ENCODE peak calls at places on chromosome 16, in four cellular contexts. One of them, this sample, is unnamed.

GRCh38 chr16:19386555-19386954 is 31.1 kb upstream of the TMC5 start:
- DNase-seq in heart right ventricle: no peak
- DNase-seq in HFF-Myc: no peak
- DNase-seq in mammary epithelial cell: no peak
- DNase-seq in this sample: no peak

GRCh38 chr16:68379472-68380347 is 68.6 kb downstream of the SMPD3 start:
- DNase-seq in heart right ventricle: no peak
- DNase-seq in HFF-Myc: no peak
- DNase-seq in mammary epithelial cell: no peak
- DNase-seq in this sample: no peak

GRCh38 chr16:85114909-85115567 is 2.8 kb upstream of the CIBAR2 start:
- DNase-seq in heart right ventricle: peak
- DNase-seq in HFF-Myc: no peak
- DNase-seq in mammary epithelial cell: peak
- DNase-seq in this sample: peak

GRCh38 chr16:20798364-20798763 is 7.9 kb downstream of the ERI2 start:
- DNase-seq in heart right ventricle: no peak
- DNase-seq in HFF-Myc: no peak
- DNase-seq in mammary epithelial cell: peak
- DNase-seq in this sample: no peak

GRCh38 chr16:90046971-90047713 is 27.9 kb upstream of the DBNDD1 start:
- DNase-seq in heart right ventricle: peak
- DNase-seq in HFF-Myc: no peak
- DNase-seq in mammary epithelial cell: no peak
- DNase-seq in this sample: no peak

GRCh38 chr16:80231888-80232287 is 308.9 kb upstream of the DYNLRB2 start:
- DNase-seq in heart right ventricle: no peak
- DNase-seq in HFF-Myc: peak
- DNase-seq in mammary epithelial cell: peak
- DNase-seq in this sample: peak

GRCh38 chr16:71628810-71629209 is 2.8 kb downstream of the MARVELD3 start:
- DNase-seq in heart right ventricle: no peak
- DNase-seq in HFF-Myc: no peak
- DNase-seq in mammary epithelial cell: peak
- DNase-seq in this sample: peak

GRCh38 chr16:31201511-31202401 is 804 bp downstream of the PYCARD start:
- DNase-seq in heart right ventricle: peak
- DNase-seq in HFF-Myc: no peak
- DNase-seq in mammary epithelial cell: peak
- DNase-seq in this sample: peak

GRCh38 chr16:53053967-53054669 is 673 bp upstream of the CHD9 start:
- DNase-seq in heart right ventricle: peak
- DNase-seq in HFF-Myc: no peak
- DNase-seq in mammary epithelial cell: no peak
- DNase-seq in this sample: peak

GRCh38 chr16:3744018-3744417 is 26.7 kb upstream of the TRAP1 start:
- DNase-seq in heart right ventricle: no peak
- DNase-seq in HFF-Myc: no peak
- DNase-seq in mammary epithelial cell: no peak
- DNase-seq in this sample: no peak

GRCh38 chr16:424033-424622 is 1.3 kb upstream of the RAB11FIP3 start:
- DNase-seq in heart right ventricle: no peak
- DNase-seq in HFF-Myc: peak
- DNase-seq in mammary epithelial cell: peak
- DNase-seq in this sample: peak

GRCh38 chr16:4052801-4053662 is 63.2 kb downstream of the ADCY9 start:
- DNase-seq in heart right ventricle: peak
- DNase-seq in HFF-Myc: no peak
- DNase-seq in mammary epithelial cell: peak
- DNase-seq in this sample: peak

GRCh38 chr16:31700200-31700529 is 172.5 kb downstream of the AHSP start:
- DNase-seq in heart right ventricle: no peak
- DNase-seq in HFF-Myc: no peak
- DNase-seq in mammary epithelial cell: no peak
- DNase-seq in this sample: no peak

GRCh38 chr16:398551-399277 is 1.7 kb downstream of the NME4 start:
- DNase-seq in heart right ventricle: no peak
- DNase-seq in HFF-Myc: no peak
- DNase-seq in mammary epithelial cell: no peak
- DNase-seq in this sample: no peak

GRCh38 chr16:31071861-31072260 is 2.2 kb downstream of the ZNF668 start:
- DNase-seq in heart right ventricle: no peak
- DNase-seq in HFF-Myc: peak
- DNase-seq in mammary epithelial cell: peak
- DNase-seq in this sample: peak

GRCh38 chr16:23207485-23207884 is 24.9 kb downstream of the SCNN1G start:
- DNase-seq in heart right ventricle: no peak
- DNase-seq in HFF-Myc: no peak
- DNase-seq in mammary epithelial cell: no peak
- DNase-seq in this sample: no peak

GRCh38 chr16:12907670-12908233 is 6.4 kb downstream of the SHISA9 start:
- DNase-seq in heart right ventricle: no peak
- DNase-seq in HFF-Myc: no peak
- DNase-seq in mammary epithelial cell: no peak
- DNase-seq in this sample: no peak

GRCh38 chr16:47503936-47504335 is 42.8 kb downstream of the PHKB start:
- DNase-seq in heart right ventricle: no peak
- DNase-seq in HFF-Myc: peak
- DNase-seq in mammary epithelial cell: peak
- DNase-seq in this sample: peak

GRCh38 chr16:22078656-22079055 is 13.7 kb upstream of the VWA3A start:
- DNase-seq in heart right ventricle: no peak
- DNase-seq in HFF-Myc: no peak
- DNase-seq in mammary epithelial cell: no peak
- DNase-seq in this sample: no peak

GRCh38 chr16:11726008-11726407 is 16.6 kb downstream of the TXNDC11 start:
- DNase-seq in heart right ventricle: no peak
- DNase-seq in HFF-Myc: no peak
- DNase-seq in mammary epithelial cell: no peak
- DNase-seq in this sample: no peak

GRCh38 chr16:64615647-64616280 is 506.1 kb downstream of the CDH11 start:
- DNase-seq in heart right ventricle: no peak
- DNase-seq in HFF-Myc: peak
- DNase-seq in mammary epithelial cell: no peak
- DNase-seq in this sample: peak

GRCh38 chr16:85390511-85391174 is 222.5 kb upstream of the GSE1 start:
- DNase-seq in heart right ventricle: peak
- DNase-seq in HFF-Myc: no peak
- DNase-seq in mammary epithelial cell: peak
- DNase-seq in this sample: peak

GRCh38 chr16:81675662-81676535 is 103.2 kb upstream of the PLCG2 start:
- DNase-seq in heart right ventricle: no peak
- DNase-seq in HFF-Myc: no peak
- DNase-seq in mammary epithelial cell: no peak
- DNase-seq in this sample: no peak

GRCh38 chr16:525520-526180 is 1.9 kb upstream of the CAPN15 start:
- DNase-seq in heart right ventricle: no peak
- DNase-seq in HFF-Myc: peak
- DNase-seq in mammary epithelial cell: peak
- DNase-seq in this sample: peak

GRCh38 chr16:29974291-29975133 is 844 bp downstream of the TAOK2 start:
- DNase-seq in heart right ventricle: peak
- DNase-seq in HFF-Myc: no peak
- DNase-seq in mammary epithelial cell: no peak
- DNase-seq in this sample: no peak

GRCh38 chr16:23134274-23134673 is 15.0 kb downstream of the USP31 start:
- DNase-seq in heart right ventricle: peak
- DNase-seq in HFF-Myc: no peak
- DNase-seq in mammary epithelial cell: no peak
- DNase-seq in this sample: no peak

GRCh38 chr16:68760671-68761275 is 23.7 kb downstream of the CDH1 start:
- DNase-seq in heart right ventricle: no peak
- DNase-seq in HFF-Myc: peak
- DNase-seq in mammary epithelial cell: peak
- DNase-seq in this sample: peak

GRCh38 chr16:68590201-68590994 is 51.3 kb downstream of the ZFP90 start:
- DNase-seq in heart right ventricle: peak
- DNase-seq in HFF-Myc: peak
- DNase-seq in mammary epithelial cell: peak
- DNase-seq in this sample: peak

GRCh38 chr16:73697336-73697735 is 599.3 kb upstream of the PSMD7 start:
- DNase-seq in heart right ventricle: no peak
- DNase-seq in HFF-Myc: no peak
- DNase-seq in mammary epithelial cell: peak
- DNase-seq in this sample: peak

GRCh38 chr16:19645557-19645981 is 72.5 kb downstream of the KNOP1 start:
- DNase-seq in heart right ventricle: peak
- DNase-seq in HFF-Myc: no peak
- DNase-seq in mammary epithelial cell: no peak
- DNase-seq in this sample: no peak

GRCh38 chr16:87436225-87437172 is 44.4 kb downstream of the MAP1LC3B start:
- DNase-seq in heart right ventricle: no peak
- DNase-seq in HFF-Myc: peak
- DNase-seq in mammary epithelial cell: no peak
- DNase-seq in this sample: no peak

GRCh38 chr16:11612110-11612981 is 25.6 kb upstream of the LITAF start:
- DNase-seq in heart right ventricle: no peak
- DNase-seq in HFF-Myc: no peak
- DNase-seq in mammary epithelial cell: peak
- DNase-seq in this sample: peak

GRCh38 chr16:54812229-54812628 is 118.4 kb upstream of the IRX5 start:
- DNase-seq in heart right ventricle: no peak
- DNase-seq in HFF-Myc: no peak
- DNase-seq in mammary epithelial cell: no peak
- DNase-seq in this sample: peak

GRCh38 chr16:29641561-29641960 is 21.5 kb upstream of the SPN start:
- DNase-seq in heart right ventricle: no peak
- DNase-seq in HFF-Myc: no peak
- DNase-seq in mammary epithelial cell: no peak
- DNase-seq in this sample: no peak

GRCh38 chr16:10016761-10017160 is 165.5 kb downstream of the GRIN2A start:
- DNase-seq in heart right ventricle: no peak
- DNase-seq in HFF-Myc: no peak
- DNase-seq in mammary epithelial cell: no peak
- DNase-seq in this sample: no peak

GRCh38 chr16:31200821-31201510 is 1.6 kb downstream of the PYCARD start:
- DNase-seq in heart right ventricle: no peak
- DNase-seq in HFF-Myc: peak
- DNase-seq in mammary epithelial cell: no peak
- DNase-seq in this sample: peak

DNA sequence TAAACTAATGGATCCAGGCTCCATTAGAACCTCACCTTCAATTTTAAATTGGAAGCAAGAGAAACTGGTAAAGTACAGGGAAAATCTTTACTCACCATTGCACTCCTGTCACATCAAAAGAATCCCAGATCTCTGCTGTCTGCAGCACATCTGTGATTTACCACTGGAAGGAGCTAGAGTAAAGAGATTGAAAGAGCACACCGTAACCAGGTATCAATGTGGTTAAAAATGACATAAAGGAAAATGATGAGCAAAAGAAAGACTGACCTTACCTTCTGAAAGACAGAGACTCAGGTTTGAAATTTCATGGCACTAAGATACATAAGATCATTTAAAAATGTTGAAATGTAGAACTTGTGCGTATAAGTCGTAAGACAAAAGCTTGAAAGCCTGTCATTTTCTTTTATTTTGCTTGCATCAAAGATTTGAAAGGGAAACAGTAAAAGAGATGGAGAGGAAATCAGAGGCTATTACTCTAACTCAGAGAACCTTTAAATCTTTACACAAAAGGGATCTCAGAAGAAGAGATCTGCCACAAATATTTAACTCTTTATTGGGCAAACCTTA is 678.2 kb upstream of the GOT2 start:
- DNase-seq in heart right ventricle: no peak
- DNase-seq in HFF-Myc: no peak
- DNase-seq in mammary epithelial cell: peak
- DNase-seq in this sample: peak
- TF ChIP-seq CTCF in heart right ventricle: peak
- TF ChIP-seq CTCF in HFF-Myc: peak
- TF ChIP-seq CTCF in mammary epithelial cell: peak
- TF ChIP-seq CTCF in this sample: peak

GRCh38 chr16:51147776-51148673 is 3.0 kb downstream of the SALL1 start:
- DNase-seq in heart right ventricle: no peak
- DNase-seq in HFF-Myc: no peak
- DNase-seq in mammary epithelial cell: no peak
- DNase-seq in this sample: no peak
- H3K4me3 ChIP-seq in heart right ventricle: no peak
- H3K4me3 ChIP-seq in HFF-Myc: peak
- H3K4me3 ChIP-seq in mammary epithelial cell: no peak
- H3K4me3 ChIP-seq in this sample: no peak

GRCh38 chr16:66913081-66913480 is 5.6 kb downstream of the CDH16 start:
- DNase-seq in heart right ventricle: no peak
- DNase-seq in HFF-Myc: no peak
- DNase-seq in mammary epithelial cell: no peak
- DNase-seq in this sample: no peak
- TF ChIP-seq CTCF in heart right ventricle: no peak
- TF ChIP-seq CTCF in HFF-Myc: no peak
- TF ChIP-seq CTCF in mammary epithelial cell: no peak
- TF ChIP-seq CTCF in this sample: no peak

DNA sequence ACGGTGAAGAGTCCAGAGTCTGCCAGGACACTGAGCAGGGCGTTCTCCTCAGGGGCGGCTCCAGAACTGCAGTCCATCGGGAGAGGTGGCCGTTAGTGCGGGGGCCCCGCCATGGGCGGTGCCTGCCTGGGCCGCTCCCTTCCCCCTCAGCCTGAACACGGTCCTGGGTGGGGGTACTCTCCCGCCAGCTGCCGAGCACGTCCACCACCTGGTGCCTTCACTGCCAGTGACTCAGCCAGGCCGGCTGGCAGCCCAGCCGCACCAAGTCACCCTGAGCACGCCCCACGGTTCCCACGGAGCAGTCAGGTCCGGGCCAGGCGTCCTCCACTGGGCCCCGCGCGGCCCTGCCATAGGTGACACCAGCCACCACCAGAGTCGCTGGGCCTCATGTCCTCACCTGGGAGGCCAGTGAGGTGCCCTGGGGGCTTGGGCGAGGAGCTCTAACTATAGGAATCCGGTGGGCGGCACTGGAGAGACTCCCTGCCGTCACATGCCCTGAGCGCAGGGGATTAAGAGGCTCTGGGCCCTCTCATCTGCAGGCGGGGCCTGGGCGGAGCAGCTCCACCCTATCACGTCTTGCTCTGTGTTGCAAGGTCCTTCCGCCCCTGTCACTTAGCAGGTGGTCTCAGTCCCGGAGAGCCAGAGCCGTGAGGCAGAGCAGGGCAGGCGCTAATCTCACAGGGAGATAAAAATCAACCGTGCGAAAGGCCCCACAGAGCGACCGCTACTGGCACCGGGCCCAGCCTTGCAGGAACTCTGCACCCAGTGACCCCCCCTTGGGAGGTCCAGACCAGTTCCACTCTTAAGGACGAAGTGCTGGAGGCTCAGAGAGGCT is 14.3 kb downstream of the PIEZO1 start:
- DNase-seq in heart right ventricle: peak
- DNase-seq in HFF-Myc: no peak
- DNase-seq in mammary epithelial cell: peak
- DNase-seq in this sample: peak
- H3K4me3 ChIP-seq in heart right ventricle: no peak
- H3K4me3 ChIP-seq in HFF-Myc: no peak
- H3K4me3 ChIP-seq in mammary epithelial cell: peak
- H3K4me3 ChIP-seq in this sample: peak

GRCh38 chr16:56203052-56203451 is 11.8 kb downstream of the GNAO1 start:
- DNase-seq in heart right ventricle: peak
- DNase-seq in HFF-Myc: no peak
- DNase-seq in mammary epithelial cell: peak
- DNase-seq in this sample: peak
- TF ChIP-seq CTCF in heart right ventricle: peak
- TF ChIP-seq CTCF in HFF-Myc: peak
- TF ChIP-seq CTCF in mammary epithelial cell: peak
- TF ChIP-seq CTCF in this sample: peak

GRCh38 chr16:1688807-1689560 is 10.9 kb downstream of the JPT2 start:
- DNase-seq in heart right ventricle: no peak
- DNase-seq in HFF-Myc: no peak
- DNase-seq in mammary epithelial cell: peak
- DNase-seq in this sample: peak
- H3K4me3 ChIP-seq in heart right ventricle: no peak
- H3K4me3 ChIP-seq in HFF-Myc: no peak
- H3K4me3 ChIP-seq in mammary epithelial cell: no peak
- H3K4me3 ChIP-seq in this sample: no peak